ENCODE peak calls at places on chromosome 18, in five cellular contexts. V is Peyer's patch; Y is substantia nigra; U is brain microvascular endothelial cell; D is CD8-positive, alpha-beta T cell. H is an unnamed sample.

GRCh38 chr18:75377258-75377657 is 50.2 kb downstream of the SMIM21 start:
- DNase-seq in V (no peak), Y (no peak), U (no peak), D (no peak), H (no peak)

GRCh38 chr18:27315001-27315400 is 129.9 kb upstream of the CHST9 start:
- DNase-seq in V (no peak), Y (no peak), U (no peak), D (no peak), H (no peak)

GRCh38 chr18:48727685-48728084 is 188.9 kb downstream of the CTIF start:
- DNase-seq in V (no peak), Y (no peak), U (no peak), D (no peak), H (no peak)

GRCh38 chr18:49168970-49169619 is 218.3 kb upstream of the SMAD7 start:
- DNase-seq in V (no peak), Y (no peak), U (no peak), D (peak), H (peak)

GRCh38 chr18:67199993-67200617 is 316.4 kb downstream of the DSEL start:
- DNase-seq in V (no peak), Y (no peak), U (peak), D (no peak), H (no peak)

GRCh38 chr18:5311273-5312009 is 15.9 kb upstream of the ZBTB14 start:
- DNase-seq in V (no peak), Y (no peak), U (no peak), D (no peak), H (no peak)

GRCh38 chr18:67705748-67706147 is 189.2 kb upstream of the DSEL start:
- DNase-seq in V (no peak), Y (no peak), U (no peak), D (no peak), H (no peak)

GRCh38 chr18:28834889-28835288 is 658.0 kb upstream of the CDH2 start:
- DNase-seq in V (no peak), Y (no peak), U (no peak), D (no peak), H (no peak)

GRCh38 chr18:8389391-8390340 is 219.6 kb upstream of the RAB12 start:
- DNase-seq in V (no peak), Y (peak), U (peak), D (no peak), H (peak)

DNA sequence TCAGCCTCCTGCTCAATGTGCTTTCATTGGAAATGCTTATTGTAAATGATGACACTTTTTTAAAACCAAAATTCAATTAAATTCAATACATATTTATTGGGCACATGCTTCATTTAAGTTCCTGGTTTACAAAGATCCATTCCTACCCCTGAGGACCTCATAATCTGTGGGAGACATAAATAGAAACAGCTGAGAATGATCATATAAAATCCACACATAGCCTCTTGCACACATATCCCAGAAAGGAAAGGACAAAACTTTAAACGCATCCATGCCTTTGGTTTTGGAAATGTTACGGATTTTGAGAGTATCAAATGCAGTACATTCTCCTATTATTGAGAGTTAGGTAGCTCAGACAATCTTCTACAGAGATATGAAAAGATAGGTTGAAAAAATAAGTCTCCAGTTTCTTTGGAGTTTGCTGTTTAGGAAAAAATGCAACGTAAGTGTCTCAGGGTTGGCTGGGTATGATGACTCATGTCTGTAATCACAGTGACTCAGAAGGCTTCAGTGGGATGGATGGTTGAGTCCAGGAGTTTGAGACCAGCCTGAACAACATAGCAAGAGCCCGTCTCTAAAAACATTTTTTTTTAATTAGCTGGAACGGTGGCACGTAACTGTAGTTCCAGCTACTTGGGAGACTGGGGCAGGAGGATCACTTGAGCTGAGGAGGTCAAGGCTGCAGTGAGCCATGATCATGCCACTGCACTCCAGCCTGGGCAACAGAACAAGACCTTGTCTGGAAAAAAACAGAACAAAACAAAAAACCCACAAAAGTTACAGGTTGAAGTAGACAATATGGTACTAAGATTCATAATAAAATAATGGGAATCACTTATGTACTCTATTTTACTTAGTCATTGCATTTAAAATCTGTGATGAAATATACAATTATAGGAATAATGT is 3.9 kb upstream of the PRELID3A start:
- DNase-seq in V (no peak), Y (no peak), U (peak), D (no peak), H (no peak)
- H3K27ac ChIP-seq in V (no peak), Y (no peak), U (peak), D (no peak), H (no peak)

GRCh38 chr18:25830787-25831186 is 259.6 kb downstream of the SS18 start:
- DNase-seq in V (no peak), Y (no peak), U (peak), D (no peak), H (no peak)
- H3K27ac ChIP-seq in V (no peak), Y (no peak), U (no peak), D (no peak), H (no peak)

DNA sequence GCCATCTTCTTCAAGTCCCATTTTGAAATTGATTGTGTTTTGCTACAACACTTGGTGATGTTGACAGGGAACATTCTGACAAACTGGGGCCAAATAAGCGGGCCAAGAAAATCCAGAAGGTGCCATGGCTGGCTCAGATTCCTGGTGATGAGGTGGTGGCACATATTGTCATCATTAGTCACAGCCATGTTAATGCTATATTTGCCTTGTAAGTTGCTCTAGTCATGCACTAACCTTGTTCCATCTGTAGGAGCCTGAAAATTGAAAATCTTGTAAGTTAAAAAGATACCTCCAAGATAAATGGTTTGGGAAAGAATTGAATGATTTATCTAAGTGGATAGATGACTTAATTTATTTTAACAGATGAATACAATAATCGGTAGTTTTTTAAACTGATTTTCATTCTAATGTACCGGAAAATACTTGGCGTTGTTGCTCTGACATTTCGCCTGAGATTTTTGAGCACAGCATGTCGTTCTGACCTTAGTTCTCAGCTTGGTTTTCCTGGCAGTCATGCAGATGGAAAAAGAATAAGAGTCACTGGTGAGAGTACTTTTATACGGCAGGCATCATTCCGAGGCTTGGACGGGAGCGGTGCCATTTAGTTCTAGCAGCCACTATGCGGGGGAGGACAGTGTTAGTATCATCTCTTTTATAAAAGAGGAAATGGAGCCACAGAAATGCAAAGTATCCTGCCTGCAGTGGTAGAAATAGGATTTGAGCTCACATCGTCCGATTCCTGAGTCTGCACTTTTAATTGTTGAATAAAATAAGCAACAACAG is 133.9 kb downstream of the ZNF532 start:
- DNase-seq in V (peak), Y (peak), U (peak), D (no peak), H (no peak)
- H3K27ac ChIP-seq in V (no peak), Y (no peak), U (peak), D (no peak), H (no peak)

DNA sequence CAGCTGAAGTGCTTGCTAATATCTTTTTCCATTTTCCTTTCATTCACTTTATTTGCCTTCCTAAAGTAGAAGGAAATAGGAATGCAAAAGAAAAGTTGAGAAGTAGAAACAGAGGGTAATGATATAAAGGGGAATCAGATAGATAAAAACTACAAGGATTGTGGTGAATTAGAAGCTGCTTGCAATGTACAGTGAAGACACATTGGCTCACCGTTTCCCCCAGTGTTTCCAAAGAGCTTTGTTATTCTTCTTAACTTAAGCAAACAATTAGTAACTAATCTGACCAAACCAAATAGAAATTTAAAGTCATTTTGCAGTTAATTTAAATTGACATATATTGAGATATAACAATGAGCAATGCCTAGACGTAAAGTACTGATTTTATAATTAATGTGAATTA is 63.4 kb downstream of the RELCH start:
- DNase-seq in V (no peak), Y (no peak), U (no peak), D (no peak), H (no peak)
- H3K27ac ChIP-seq in V (no peak), Y (no peak), U (no peak), D (no peak), H (no peak)

DNA sequence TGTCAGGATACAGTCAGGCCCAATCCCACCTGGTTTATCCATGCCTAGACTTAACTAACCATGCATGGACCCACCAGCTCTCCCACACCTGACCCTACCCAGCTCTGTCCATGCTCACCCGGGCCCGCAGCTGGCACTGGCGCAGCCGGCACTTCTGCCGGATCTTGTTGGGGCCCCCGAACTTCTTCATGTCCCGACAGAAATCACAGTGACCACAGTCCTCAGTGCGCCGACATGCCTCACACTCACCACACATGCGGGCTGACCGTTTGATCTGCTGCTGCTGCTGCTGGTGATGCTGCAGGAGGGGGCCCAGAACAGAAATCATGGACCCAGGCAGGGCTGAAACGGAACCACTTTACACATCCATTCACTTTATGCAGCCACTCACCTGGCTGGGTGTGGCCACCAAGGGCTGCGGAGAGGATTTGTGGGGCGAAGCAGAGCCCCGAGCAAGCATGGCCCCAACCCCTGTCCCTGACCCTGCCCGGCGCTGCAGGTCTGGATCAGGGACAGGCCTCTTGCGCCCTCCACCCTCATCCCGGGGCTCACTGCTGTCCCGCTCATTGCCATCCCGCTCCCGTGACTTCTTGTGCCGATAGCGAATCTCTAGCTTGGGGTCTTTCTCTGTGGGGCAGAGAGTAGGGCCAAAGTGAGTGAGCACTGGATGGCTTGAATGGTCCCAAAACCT is 1.7 kb downstream of the CXXC1 start:
- DNase-seq in V (no peak), Y (no peak), U (no peak), D (no peak), H (no peak)
- H3K27ac ChIP-seq in V (no peak), Y (no peak), U (no peak), D (no peak), H (no peak)

DNA sequence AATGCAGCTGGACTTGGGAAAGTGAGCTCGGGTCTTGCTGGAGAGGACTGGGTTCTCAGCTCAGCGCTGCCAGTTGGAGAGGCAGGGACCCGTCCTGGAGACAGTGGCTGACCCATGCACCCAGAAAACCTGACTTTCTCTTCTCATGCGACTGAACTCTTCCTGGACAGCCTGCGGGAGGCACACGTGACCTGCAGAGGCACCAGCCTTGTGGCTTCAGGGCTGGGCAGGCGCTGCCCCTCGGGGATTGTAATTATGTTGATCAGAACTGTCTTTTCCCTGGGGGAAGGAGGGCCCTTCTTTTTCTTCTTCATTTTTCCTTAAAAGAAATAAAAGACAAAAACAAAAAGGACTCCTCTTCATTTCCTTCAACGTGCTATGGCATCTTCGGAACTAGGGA is 198.1 kb downstream of the VAPA start:
- DNase-seq in V (no peak), Y (no peak), U (no peak), D (no peak), H (no peak)
- H3K27ac ChIP-seq in V (no peak), Y (no peak), U (no peak), D (no peak), H (no peak)

GRCh38 chr18:73688851-73689659 is 458.6 kb downstream of the FBXO15 start:
- DNase-seq in V (no peak), Y (no peak), U (peak), D (no peak), H (no peak)
- H3K27ac ChIP-seq in V (no peak), Y (no peak), U (peak), D (no peak), H (no peak)

GRCh38 chr18:12848405-12848804 is 35.6 kb downstream of the PTPN2 start:
- DNase-seq in V (no peak), Y (no peak), U (no peak), D (no peak), H (no peak)
- H3K27ac ChIP-seq in V (no peak), Y (no peak), U (no peak), D (no peak), H (no peak)